ENCODE peak calls at places on chromosome 16, in five cellular contexts. D, N, X, L and F are unnamed samples.

GRCh38 chr16:83137326-83137770 is 510.6 kb downstream of the CDH13 start:
- DNase-seq in D (no peak), N (peak), X (peak), L (peak), F (no peak)

GRCh38 chr16:71626858-71627213 is 852 bp downstream of the MARVELD3 start:
- DNase-seq in D (no peak), N (no peak), X (peak), L (no peak), F (peak)

GRCh38 chr16:47612711-47613110 is 151.6 kb downstream of the PHKB start:
- DNase-seq in D (no peak), N (no peak), X (no peak), L (no peak), F (no peak)

GRCh38 chr16:56667581-56668571 is at the start of gene MT1G:
- DNase-seq in D (no peak), N (peak), X (peak), L (no peak), F (peak)

GRCh38 chr16:3659200-3659599 is 4.7 kb downstream of the DNASE1 start:
- DNase-seq in D (no peak), N (no peak), X (no peak), L (no peak), F (no peak)

GRCh38 chr16:12257926-12258561 is 281.5 kb downstream of the SNX29 start:
- DNase-seq in D (no peak), N (no peak), X (no peak), L (peak), F (no peak)

GRCh38 chr16:19169081-19169639 is 1.1 kb downstream of the SYT17 start:
- DNase-seq in D (no peak), N (no peak), X (no peak), L (no peak), F (no peak)

GRCh38 chr16:4344659-4345438 is 6.3 kb downstream of the PAM16 start:
- DNase-seq in D (no peak), N (no peak), X (no peak), L (peak), F (peak)

GRCh38 chr16:17408296-17408695 is 62.5 kb downstream of the XYLT1 start:
- DNase-seq in D (no peak), N (no peak), X (no peak), L (no peak), F (no peak)

GRCh38 chr16:4283939-4284338 is 11.1 kb upstream of the TFAP4 start:
- DNase-seq in D (no peak), N (no peak), X (no peak), L (no peak), F (no peak)

GRCh38 chr16:27366687-27367462 is 35.1 kb upstream of the IL21R start:
- DNase-seq in D (no peak), N (no peak), X (no peak), L (no peak), F (peak)

GRCh38 chr16:20870122-20870521 is 30.0 kb downstream of the DCUN1D3 start:
- DNase-seq in D (no peak), N (peak), X (no peak), L (no peak), F (no peak)

GRCh38 chr16:57834936-57835335 is 32.6 kb upstream of the KIFC3 start:
- DNase-seq in D (no peak), N (no peak), X (no peak), L (peak), F (no peak)

GRCh38 chr16:28308794-28309535 is 16.6 kb downstream of the SBK1 start:
- DNase-seq in D (no peak), N (no peak), X (no peak), L (no peak), F (no peak)

GRCh38 chr16:90050969-90051368 is 26.2 kb downstream of the PRDM7 start:
- DNase-seq in D (no peak), N (no peak), X (no peak), L (no peak), F (no peak)

GRCh38 chr16:50297301-50298074 is 31.1 kb downstream of the ADCY7 start:
- DNase-seq in D (no peak), N (no peak), X (no peak), L (no peak), F (no peak)
- TF ChIP-seq POLR2A in D (no peak), N (no peak), X (no peak), L (no peak), F (no peak)

GRCh38 chr16:86632206-86632605 is 53.9 kb downstream of the FOXL1 start:
- DNase-seq in D (no peak), N (no peak), X (no peak), L (no peak), F (no peak)

GRCh38 chr16:86628614-86629013 is 50.3 kb downstream of the FOXL1 start:
- DNase-seq in D (no peak), N (no peak), X (no peak), L (no peak), F (no peak)

GRCh38 chr16:86630471-86630870 is 52.1 kb downstream of the FOXL1 start:
- DNase-seq in D (peak), N (no peak), X (no peak), L (no peak), F (no peak)

GRCh38 chr16:86632944-86633343 is 54.6 kb downstream of the FOXL1 start:
- DNase-seq in D (no peak), N (no peak), X (no peak), L (no peak), F (no peak)

DNA sequence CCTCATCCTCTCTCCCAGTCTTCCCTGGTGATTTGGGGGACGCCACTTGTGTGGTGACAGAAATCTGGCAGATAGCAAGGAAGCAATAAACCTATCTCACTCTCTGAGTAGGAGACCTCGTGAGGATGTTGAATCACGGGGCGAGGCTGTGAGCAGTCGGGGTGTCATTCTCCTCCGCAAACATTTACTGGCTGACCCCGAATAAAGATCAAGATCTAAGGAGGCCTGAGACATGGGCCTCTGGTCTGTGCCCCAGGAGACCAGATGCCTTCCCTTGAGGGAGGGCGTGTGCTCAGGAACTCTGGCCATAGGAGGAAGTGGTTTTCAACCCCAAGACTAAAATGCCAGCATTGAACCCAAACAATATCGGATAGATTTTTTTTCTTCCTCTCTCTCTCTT is 53.1 kb downstream of the FOXL1 start:
- DNase-seq in D (no peak), N (peak), X (no peak), L (peak), F (no peak)
- TF ChIP-seq POLR2A in D (no peak), N (no peak), X (no peak), L (no peak), F (no peak)

GRCh38 chr16:87854907-87855683 is 14.2 kb downstream of the SLC7A5 start:
- DNase-seq in D (no peak), N (no peak), X (no peak), L (peak), F (no peak)

GRCh38 chr16:87854053-87854906 is 15.0 kb downstream of the SLC7A5 start:
- DNase-seq in D (no peak), N (no peak), X (no peak), L (peak), F (peak)

GRCh38 chr16:87851601-87852000 is 17.7 kb downstream of the SLC7A5 start:
- DNase-seq in D (no peak), N (no peak), X (no peak), L (no peak), F (no peak)

GRCh38 chr16:87851141-87851587 is 18.1 kb downstream of the SLC7A5 start:
- DNase-seq in D (no peak), N (no peak), X (no peak), L (no peak), F (no peak)

DNA sequence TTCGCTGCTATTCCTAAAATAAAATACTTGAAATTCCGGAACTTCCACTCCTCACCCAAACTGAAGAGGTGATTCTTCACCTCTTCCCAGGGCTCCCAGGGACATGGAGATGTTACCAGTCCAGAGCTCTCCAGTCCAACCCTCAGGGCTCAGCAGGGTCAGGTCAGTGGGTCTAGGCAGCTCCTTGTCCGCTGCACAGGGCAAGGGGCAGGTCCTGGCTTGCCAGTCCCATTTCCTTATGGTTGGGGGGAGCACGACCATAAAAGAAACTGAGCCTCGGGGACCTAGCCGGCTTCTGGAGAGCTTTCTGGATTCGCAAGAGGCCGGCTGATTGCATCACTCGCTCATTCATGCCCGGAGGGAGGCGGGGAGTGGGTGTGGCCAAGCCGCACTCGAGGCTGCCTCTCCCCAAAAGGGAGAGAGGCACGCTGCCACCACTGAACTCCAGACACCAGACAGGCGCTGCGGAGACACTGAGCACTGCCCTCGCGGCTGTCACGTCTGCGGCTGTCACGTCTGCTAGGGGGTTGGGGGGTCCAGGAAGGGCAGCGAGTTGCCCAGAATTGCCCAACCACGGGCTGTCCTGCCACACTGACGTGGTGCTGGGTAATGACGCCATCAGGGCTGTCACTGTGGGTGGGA is 15.8 kb downstream of the SLC7A5 start:
- DNase-seq in D (peak), N (peak), X (peak), L (peak), F (peak)
- TF ChIP-seq POLR2A in D (peak), N (peak), X (peak), L (peak), F (peak)

GRCh38 chr16:67170168-67170947 is at the start of gene NOL3:
- DNase-seq in D (peak), N (peak), X (peak), L (peak), F (peak)
- TF ChIP-seq POLR2A in D (peak), N (peak), X (peak), L (peak), F (no peak)

GRCh38 chr16:9113707-9114106 is 22.3 kb downstream of the HAPSTR1 start:
- DNase-seq in D (no peak), N (no peak), X (no peak), L (no peak), F (no peak)

GRCh38 chr16:9114842-9115241 is 23.4 kb downstream of the HAPSTR1 start:
- DNase-seq in D (no peak), N (no peak), X (no peak), L (no peak), F (no peak)

GRCh38 chr16:9112166-9112843 is 20.9 kb downstream of the HAPSTR1 start:
- DNase-seq in D (no peak), N (no peak), X (no peak), L (peak), F (no peak)

GRCh38 chr16:9114112-9114511 is 22.7 kb downstream of the HAPSTR1 start:
- DNase-seq in D (no peak), N (no peak), X (no peak), L (no peak), F (no peak)

GRCh38 chr16:9112844-9113186 is 21.4 kb downstream of the HAPSTR1 start:
- DNase-seq in D (no peak), N (no peak), X (no peak), L (no peak), F (no peak)
- TF ChIP-seq POLR2A in D (no peak), N (no peak), X (no peak), L (no peak), F (no peak)

DNA sequence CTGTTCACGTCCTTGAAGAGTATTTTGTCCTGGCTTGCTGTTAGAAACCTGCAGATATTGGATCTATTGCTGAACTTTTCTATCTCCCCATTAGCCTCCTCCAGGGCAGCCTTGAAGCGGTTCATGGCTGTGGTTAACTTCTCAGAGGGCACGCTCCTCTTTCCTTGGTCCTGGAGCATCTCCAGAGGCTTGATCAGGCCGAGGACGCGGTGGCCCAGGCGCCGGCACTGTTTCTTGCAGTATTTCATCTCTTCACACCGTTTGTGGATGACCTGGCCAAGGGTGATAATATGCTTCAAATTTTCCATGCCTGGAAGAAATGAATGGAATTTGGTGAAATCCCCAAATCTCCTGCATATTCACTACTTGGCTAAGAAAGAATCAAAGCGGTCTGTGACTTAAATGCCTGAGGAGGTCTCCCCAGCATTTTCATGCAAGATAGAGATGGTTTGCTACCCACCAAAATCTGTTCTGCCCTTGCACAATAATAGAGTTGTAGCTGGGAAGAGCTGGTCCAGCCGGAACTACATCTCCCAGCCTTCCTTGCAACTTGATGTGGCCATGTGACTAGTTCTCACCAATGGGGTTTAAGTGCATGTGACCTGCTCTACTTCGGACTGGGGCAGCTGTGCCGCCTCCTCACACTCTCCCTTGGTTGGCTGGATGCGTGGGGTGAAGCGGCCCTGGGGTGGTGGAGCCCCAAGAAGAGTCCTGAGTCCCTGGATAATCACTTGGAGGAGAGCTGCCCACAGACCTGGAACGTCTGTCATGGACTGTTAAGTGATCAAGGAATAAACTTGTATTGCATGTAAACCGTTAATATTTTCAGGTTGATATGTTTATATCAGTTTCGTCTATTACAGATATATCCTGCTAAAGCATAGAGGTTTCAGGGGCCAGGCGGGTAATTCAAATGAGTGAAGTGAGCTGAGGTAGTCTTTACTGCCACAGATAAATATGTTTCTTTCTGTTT is 4.9 kb downstream of the MLKL start:
- DNase-seq in D (peak), N (peak), X (peak), L (peak), F (peak)
- TF ChIP-seq POLR2A in D (peak), N (no peak), X (no peak), L (peak), F (peak)